ENCODE peak calls at places on chromosomes 1 and 21, in nine cellular contexts. One of them, this sample, is unnamed.

GRCh38 chr21:14259669-14260458 is 43.9 kb downstream of the RBM11 start:
- DNase-seq in adrenal gland: no peak
- DNase-seq in CD8-positive, alpha-beta memory T cell: no peak
- DNase-seq in NCI-H226: peak; percentile 13
- DNase-seq in activated CD4-positive, CD25-positive, alpha-beta regulatory T cell: no peak
- DNase-seq in RCC 7860: peak; percentile 34
- DNase-seq in NCI-H1105: peak; percentile 50
- DNase-seq in CD4-positive, alpha-beta T cell: no peak
- DNase-seq in hypothalamus: no peak
- DNase-seq in this sample: no peak

GRCh38 chr1:6783956-6784559 is 1.2 kb upstream of the CAMTA1 start:
- DNase-seq in NCI-H226: no peak
- DNase-seq in adrenal gland: no peak
- DNase-seq in RCC 7860: no peak
- DNase-seq in CD8-positive, alpha-beta memory T cell: no peak
- DNase-seq in NCI-H1105: no peak
- DNase-seq in CD4-positive, alpha-beta T cell: no peak
- DNase-seq in hypothalamus: no peak
- DNase-seq in activated CD4-positive, CD25-positive, alpha-beta regulatory T cell: no peak
- DNase-seq in this sample: no peak

GRCh38 chr1:42306977-42307376 is 28.1 kb downstream of the FOXJ3 start:
- DNase-seq in RCC 7860: no peak
- DNase-seq in hypothalamus: no peak
- DNase-seq in CD8-positive, alpha-beta memory T cell: no peak
- DNase-seq in adrenal gland: no peak
- DNase-seq in activated CD4-positive, CD25-positive, alpha-beta regulatory T cell: no peak
- DNase-seq in NCI-H1105: no peak
- DNase-seq in CD4-positive, alpha-beta T cell: no peak
- DNase-seq in NCI-H226: no peak
- DNase-seq in this sample: no peak

GRCh38 chr1:226549937-226550670 is 1.5 kb downstream of the STUM start:
- DNase-seq in RCC 7860: no peak
- DNase-seq in NCI-H226: no peak
- DNase-seq in adrenal gland: no peak
- DNase-seq in activated CD4-positive, CD25-positive, alpha-beta regulatory T cell: no peak
- DNase-seq in NCI-H1105: peak; percentile 11
- DNase-seq in CD8-positive, alpha-beta memory T cell: no peak
- DNase-seq in CD4-positive, alpha-beta T cell: no peak
- DNase-seq in hypothalamus: peak; percentile 86
- DNase-seq in this sample: no peak

GRCh38 chr1:212141404-212141803 is 105.9 kb downstream of the DTL start:
- DNase-seq in NCI-H226: no peak
- DNase-seq in hypothalamus: no peak
- DNase-seq in adrenal gland: no peak
- DNase-seq in CD8-positive, alpha-beta memory T cell: no peak
- DNase-seq in NCI-H1105: no peak
- DNase-seq in CD4-positive, alpha-beta T cell: no peak
- DNase-seq in RCC 7860: no peak
- DNase-seq in activated CD4-positive, CD25-positive, alpha-beta regulatory T cell: no peak
- DNase-seq in this sample: no peak

GRCh38 chr1:94205639-94206038 is 31.7 kb downstream of the ARHGAP29 start:
- DNase-seq in CD8-positive, alpha-beta memory T cell: no peak
- DNase-seq in CD4-positive, alpha-beta T cell: no peak
- DNase-seq in RCC 7860: no peak
- DNase-seq in hypothalamus: no peak
- DNase-seq in NCI-H1105: no peak
- DNase-seq in adrenal gland: no peak
- DNase-seq in NCI-H226: no peak
- DNase-seq in activated CD4-positive, CD25-positive, alpha-beta regulatory T cell: no peak
- DNase-seq in this sample: no peak

GRCh38 chr1:41672641-41673313 is 188.3 kb upstream of the EDN2 start:
- DNase-seq in NCI-H1105: no peak
- DNase-seq in hypothalamus: no peak
- DNase-seq in adrenal gland: no peak
- DNase-seq in CD4-positive, alpha-beta T cell: no peak
- DNase-seq in RCC 7860: no peak
- DNase-seq in NCI-H226: no peak
- DNase-seq in activated CD4-positive, CD25-positive, alpha-beta regulatory T cell: no peak
- DNase-seq in CD8-positive, alpha-beta memory T cell: no peak
- DNase-seq in this sample: no peak

GRCh38 chr1:203702130-203702577 is 62.8 kb upstream of the LAX1 start:
- DNase-seq in NCI-H1105: peak; percentile 22
- DNase-seq in CD8-positive, alpha-beta memory T cell: peak; percentile 34
- DNase-seq in activated CD4-positive, CD25-positive, alpha-beta regulatory T cell: no peak
- DNase-seq in RCC 7860: peak; percentile 27
- DNase-seq in CD4-positive, alpha-beta T cell: peak; percentile 64
- DNase-seq in adrenal gland: peak; percentile 58
- DNase-seq in hypothalamus: peak; percentile 13
- DNase-seq in NCI-H226: peak; percentile 18
- DNase-seq in this sample: peak; percentile 55

GRCh38 chr1:16022393-16022792 is 557 bp downstream of the CLCNKA start:
- DNase-seq in CD8-positive, alpha-beta memory T cell: no peak
- DNase-seq in hypothalamus: no peak
- DNase-seq in NCI-H1105: no peak
- DNase-seq in NCI-H226: no peak
- DNase-seq in activated CD4-positive, CD25-positive, alpha-beta regulatory T cell: no peak
- DNase-seq in RCC 7860: no peak
- DNase-seq in adrenal gland: no peak
- DNase-seq in CD4-positive, alpha-beta T cell: no peak
- DNase-seq in this sample: no peak

GRCh38 chr1:151058682-151059341 is 610 bp downstream of the CDC42SE1 start:
- DNase-seq in adrenal gland: peak; percentile 23
- DNase-seq in hypothalamus: no peak
- DNase-seq in CD4-positive, alpha-beta T cell: no peak
- DNase-seq in activated CD4-positive, CD25-positive, alpha-beta regulatory T cell: no peak
- DNase-seq in CD8-positive, alpha-beta memory T cell: no peak
- DNase-seq in NCI-H226: no peak
- DNase-seq in RCC 7860: no peak
- DNase-seq in NCI-H1105: peak; percentile 85
- DNase-seq in this sample: no peak

GRCh38 chr1:48492392-48492791 is 20.4 kb upstream of the SPATA6 start:
- DNase-seq in CD4-positive, alpha-beta T cell: no peak
- DNase-seq in adrenal gland: peak; percentile 86
- DNase-seq in hypothalamus: no peak
- DNase-seq in NCI-H226: no peak
- DNase-seq in CD8-positive, alpha-beta memory T cell: no peak
- DNase-seq in activated CD4-positive, CD25-positive, alpha-beta regulatory T cell: no peak
- DNase-seq in RCC 7860: no peak
- DNase-seq in NCI-H1105: peak; percentile 56
- DNase-seq in this sample: no peak

GRCh38 chr1:181469829-181470228 is 13.5 kb upstream of the CACNA1E start:
- DNase-seq in CD4-positive, alpha-beta T cell: no peak
- DNase-seq in activated CD4-positive, CD25-positive, alpha-beta regulatory T cell: no peak
- DNase-seq in NCI-H226: peak; percentile 98
- DNase-seq in CD8-positive, alpha-beta memory T cell: no peak
- DNase-seq in hypothalamus: no peak
- DNase-seq in RCC 7860: peak; percentile 62
- DNase-seq in NCI-H1105: no peak
- DNase-seq in adrenal gland: peak; percentile 78
- DNase-seq in this sample: no peak

GRCh38 chr1:228304766-228305395 is 97.0 kb downstream of the OBSCN start:
- DNase-seq in NCI-H226: no peak
- DNase-seq in hypothalamus: no peak
- DNase-seq in NCI-H1105: no peak
- DNase-seq in activated CD4-positive, CD25-positive, alpha-beta regulatory T cell: no peak
- DNase-seq in CD4-positive, alpha-beta T cell: no peak
- DNase-seq in RCC 7860: no peak
- DNase-seq in adrenal gland: no peak
- DNase-seq in CD8-positive, alpha-beta memory T cell: no peak
- DNase-seq in this sample: no peak

GRCh38 chr21:45097827-45098387 is 23.5 kb downstream of the ADARB1 start:
- DNase-seq in NCI-H226: no peak
- DNase-seq in adrenal gland: no peak
- DNase-seq in hypothalamus: no peak
- DNase-seq in activated CD4-positive, CD25-positive, alpha-beta regulatory T cell: no peak
- DNase-seq in NCI-H1105: no peak
- DNase-seq in CD8-positive, alpha-beta memory T cell: no peak
- DNase-seq in CD4-positive, alpha-beta T cell: no peak
- DNase-seq in RCC 7860: no peak
- DNase-seq in this sample: no peak

GRCh38 chr1:200556005-200556404 is 64.5 kb downstream of the KIF14 start:
- DNase-seq in RCC 7860: no peak
- DNase-seq in hypothalamus: no peak
- DNase-seq in NCI-H1105: no peak
- DNase-seq in CD4-positive, alpha-beta T cell: no peak
- DNase-seq in CD8-positive, alpha-beta memory T cell: no peak
- DNase-seq in activated CD4-positive, CD25-positive, alpha-beta regulatory T cell: no peak
- DNase-seq in NCI-H226: no peak
- DNase-seq in adrenal gland: no peak
- DNase-seq in this sample: no peak

GRCh38 chr1:79190074-79190473 is 183.5 kb upstream of the ADGRL4 start:
- DNase-seq in NCI-H226: peak; percentile 7
- DNase-seq in CD8-positive, alpha-beta memory T cell: no peak
- DNase-seq in hypothalamus: no peak
- DNase-seq in CD4-positive, alpha-beta T cell: no peak
- DNase-seq in RCC 7860: no peak
- DNase-seq in adrenal gland: no peak
- DNase-seq in NCI-H1105: no peak
- DNase-seq in activated CD4-positive, CD25-positive, alpha-beta regulatory T cell: no peak
- DNase-seq in this sample: no peak

GRCh38 chr1:245129811-245130210 is 25.0 kb upstream of the KIF26B start:
- DNase-seq in CD4-positive, alpha-beta T cell: no peak
- DNase-seq in activated CD4-positive, CD25-positive, alpha-beta regulatory T cell: no peak
- DNase-seq in adrenal gland: peak; percentile 18
- DNase-seq in hypothalamus: no peak
- DNase-seq in NCI-H226: no peak
- DNase-seq in CD8-positive, alpha-beta memory T cell: no peak
- DNase-seq in NCI-H1105: no peak
- DNase-seq in RCC 7860: no peak
- DNase-seq in this sample: no peak

GRCh38 chr1:227759345-227760300 is 24.4 kb downstream of the SNAP47 start:
- DNase-seq in NCI-H226: peak; percentile 66
- DNase-seq in adrenal gland: no peak
- DNase-seq in NCI-H1105: no peak
- DNase-seq in CD8-positive, alpha-beta memory T cell: no peak
- DNase-seq in hypothalamus: no peak
- DNase-seq in activated CD4-positive, CD25-positive, alpha-beta regulatory T cell: no peak
- DNase-seq in RCC 7860: peak; percentile 70
- DNase-seq in CD4-positive, alpha-beta T cell: no peak
- DNase-seq in this sample: no peak

GRCh38 chr1:26288311-26288941 is 8.5 kb downstream of the SH3BGRL3 start:
- DNase-seq in RCC 7860: peak; percentile 40
- DNase-seq in hypothalamus: no peak
- DNase-seq in CD8-positive, alpha-beta memory T cell: no peak
- DNase-seq in NCI-H1105: no peak
- DNase-seq in CD4-positive, alpha-beta T cell: no peak
- DNase-seq in adrenal gland: no peak
- DNase-seq in activated CD4-positive, CD25-positive, alpha-beta regulatory T cell: peak; percentile 28
- DNase-seq in NCI-H226: no peak
- DNase-seq in this sample: no peak

GRCh38 chr1:69765941-69766340 is 198.2 kb downstream of the LRRC7 start:
- DNase-seq in NCI-H1105: no peak
- DNase-seq in activated CD4-positive, CD25-positive, alpha-beta regulatory T cell: no peak
- DNase-seq in RCC 7860: no peak
- DNase-seq in CD8-positive, alpha-beta memory T cell: no peak
- DNase-seq in CD4-positive, alpha-beta T cell: no peak
- DNase-seq in hypothalamus: no peak
- DNase-seq in adrenal gland: no peak
- DNase-seq in NCI-H226: no peak
- DNase-seq in this sample: no peak

GRCh38 chr1:33274446-33274845 is 18.2 kb downstream of the ZNF362 start:
- DNase-seq in NCI-H226: no peak
- DNase-seq in CD4-positive, alpha-beta T cell: no peak
- DNase-seq in NCI-H1105: no peak
- DNase-seq in activated CD4-positive, CD25-positive, alpha-beta regulatory T cell: no peak
- DNase-seq in hypothalamus: no peak
- DNase-seq in RCC 7860: no peak
- DNase-seq in adrenal gland: no peak
- DNase-seq in CD8-positive, alpha-beta memory T cell: no peak
- DNase-seq in this sample: no peak

GRCh38 chr1:28416509-28417194 is 47.1 kb downstream of the PHACTR4 start:
- DNase-seq in NCI-H1105: no peak
- DNase-seq in CD8-positive, alpha-beta memory T cell: no peak
- DNase-seq in NCI-H226: peak; percentile 63
- DNase-seq in CD4-positive, alpha-beta T cell: no peak
- DNase-seq in hypothalamus: no peak
- DNase-seq in RCC 7860: peak; percentile 68
- DNase-seq in activated CD4-positive, CD25-positive, alpha-beta regulatory T cell: no peak
- DNase-seq in adrenal gland: peak; percentile 6
- DNase-seq in this sample: no peak

GRCh38 chr1:95916616-95917015 is 682.6 kb downstream of the RWDD3 start:
- DNase-seq in CD4-positive, alpha-beta T cell: no peak
- DNase-seq in NCI-H1105: peak; percentile 30
- DNase-seq in RCC 7860: no peak
- DNase-seq in hypothalamus: no peak
- DNase-seq in NCI-H226: no peak
- DNase-seq in CD8-positive, alpha-beta memory T cell: no peak
- DNase-seq in activated CD4-positive, CD25-positive, alpha-beta regulatory T cell: no peak
- DNase-seq in adrenal gland: no peak
- DNase-seq in this sample: no peak

GRCh38 chr1:30195424-30196134 is 527.8 kb downstream of the MATN1 start:
- DNase-seq in NCI-H1105: no peak
- DNase-seq in RCC 7860: no peak
- DNase-seq in hypothalamus: no peak
- DNase-seq in adrenal gland: no peak
- DNase-seq in activated CD4-positive, CD25-positive, alpha-beta regulatory T cell: no peak
- DNase-seq in CD4-positive, alpha-beta T cell: no peak
- DNase-seq in NCI-H226: no peak
- DNase-seq in CD8-positive, alpha-beta memory T cell: no peak
- DNase-seq in this sample: no peak

GRCh38 chr21:27426196-27426595 is 459.3 kb upstream of the ADAMTS5 start:
- DNase-seq in activated CD4-positive, CD25-positive, alpha-beta regulatory T cell: no peak
- DNase-seq in CD8-positive, alpha-beta memory T cell: no peak
- DNase-seq in RCC 7860: no peak
- DNase-seq in hypothalamus: no peak
- DNase-seq in adrenal gland: no peak
- DNase-seq in NCI-H226: peak; percentile 6
- DNase-seq in CD4-positive, alpha-beta T cell: no peak
- DNase-seq in NCI-H1105: no peak
- DNase-seq in this sample: no peak

GRCh38 chr1:86441581-86441980 is 17.6 kb downstream of the CLCA2 start:
- DNase-seq in CD8-positive, alpha-beta memory T cell: no peak
- DNase-seq in NCI-H226: no peak
- DNase-seq in hypothalamus: no peak
- DNase-seq in adrenal gland: no peak
- DNase-seq in NCI-H1105: no peak
- DNase-seq in CD4-positive, alpha-beta T cell: peak; percentile 13
- DNase-seq in activated CD4-positive, CD25-positive, alpha-beta regulatory T cell: no peak
- DNase-seq in RCC 7860: no peak
- DNase-seq in this sample: no peak

GRCh38 chr21:41128981-41129380 is 39.0 kb upstream of the BACE2 start:
- DNase-seq in CD8-positive, alpha-beta memory T cell: no peak
- DNase-seq in NCI-H1105: no peak
- DNase-seq in CD4-positive, alpha-beta T cell: no peak
- DNase-seq in hypothalamus: no peak
- DNase-seq in RCC 7860: no peak
- DNase-seq in activated CD4-positive, CD25-positive, alpha-beta regulatory T cell: no peak
- DNase-seq in NCI-H226: no peak
- DNase-seq in adrenal gland: no peak
- DNase-seq in this sample: no peak

GRCh38 chr1:29384496-29385015 is 148.2 kb downstream of the PTPRU start:
- DNase-seq in CD8-positive, alpha-beta memory T cell: no peak
- DNase-seq in CD4-positive, alpha-beta T cell: no peak
- DNase-seq in adrenal gland: no peak
- DNase-seq in RCC 7860: no peak
- DNase-seq in NCI-H226: no peak
- DNase-seq in hypothalamus: no peak
- DNase-seq in activated CD4-positive, CD25-positive, alpha-beta regulatory T cell: no peak
- DNase-seq in NCI-H1105: no peak
- DNase-seq in this sample: no peak

GRCh38 chr1:45047032-45047431 is 35.0 kb downstream of the UROD start:
- DNase-seq in adrenal gland: no peak
- DNase-seq in activated CD4-positive, CD25-positive, alpha-beta regulatory T cell: no peak
- DNase-seq in NCI-H226: no peak
- DNase-seq in RCC 7860: no peak
- DNase-seq in CD4-positive, alpha-beta T cell: no peak
- DNase-seq in CD8-positive, alpha-beta memory T cell: no peak
- DNase-seq in hypothalamus: no peak
- DNase-seq in NCI-H1105: no peak
- DNase-seq in this sample: no peak

GRCh38 chr1:21946836-21947587 is 9.9 kb upstream of the HSPG2 start:
- DNase-seq in hypothalamus: no peak
- DNase-seq in adrenal gland: peak; percentile 74
- DNase-seq in CD8-positive, alpha-beta memory T cell: no peak
- DNase-seq in CD4-positive, alpha-beta T cell: no peak
- DNase-seq in NCI-H1105: no peak
- DNase-seq in NCI-H226: no peak
- DNase-seq in activated CD4-positive, CD25-positive, alpha-beta regulatory T cell: no peak
- DNase-seq in RCC 7860: no peak
- DNase-seq in this sample: no peak

GRCh38 chr1:169572184-169572583 is 14.1 kb downstream of the F5 start:
- DNase-seq in adrenal gland: no peak
- DNase-seq in CD4-positive, alpha-beta T cell: no peak
- DNase-seq in NCI-H226: peak; percentile 45
- DNase-seq in CD8-positive, alpha-beta memory T cell: no peak
- DNase-seq in NCI-H1105: no peak
- DNase-seq in hypothalamus: no peak
- DNase-seq in RCC 7860: no peak
- DNase-seq in activated CD4-positive, CD25-positive, alpha-beta regulatory T cell: no peak
- DNase-seq in this sample: no peak